ENCODE peak calls at places on chromosomes 2 and 18, in five cellular contexts. One of them, this sample, is unnamed.

GRCh38 chr2:191836853-191837769 is 9.8 kb downstream of the CAVIN2 start:
- DNase-seq in tibial nerve: no peak
- DNase-seq in sigmoid colon: no peak
- DNase-seq in testis: no peak
- DNase-seq in transverse colon: no peak
- DNase-seq in this sample: no peak

GRCh38 chr18:10437837-10438236 is 16.6 kb upstream of the APCDD1 start:
- DNase-seq in tibial nerve: no peak
- DNase-seq in sigmoid colon: no peak
- DNase-seq in testis: no peak
- DNase-seq in transverse colon: no peak
- DNase-seq in this sample: no peak

GRCh38 chr2:162545254-162545653 is 201.3 kb downstream of the GCA start:
- DNase-seq in tibial nerve: no peak
- DNase-seq in sigmoid colon: no peak
- DNase-seq in testis: no peak
- DNase-seq in transverse colon: no peak
- DNase-seq in this sample: no peak

GRCh38 chr2:95389256-95390119 is 13.0 kb upstream of the FAHD2A start:
- DNase-seq in tibial nerve: peak; percentile 44
- DNase-seq in sigmoid colon: peak; percentile 81
- DNase-seq in testis: peak; percentile 79
- DNase-seq in transverse colon: peak; percentile 76
- DNase-seq in this sample: peak; percentile 67

GRCh38 chr2:234278556-234279286 is 218.2 kb downstream of the ARL4C start:
- DNase-seq in tibial nerve: no peak
- DNase-seq in sigmoid colon: no peak
- DNase-seq in testis: no peak
- DNase-seq in transverse colon: no peak
- DNase-seq in this sample: no peak

GRCh38 chr2:37390777-37391176 is 46.3 kb downstream of the QPCT start:
- DNase-seq in tibial nerve: no peak
- DNase-seq in sigmoid colon: no peak
- DNase-seq in testis: no peak
- DNase-seq in transverse colon: no peak
- DNase-seq in this sample: no peak

GRCh38 chr18:45951021-45951714 is 16.0 kb downstream of the EPG5 start:
- DNase-seq in tibial nerve: no peak
- DNase-seq in sigmoid colon: no peak
- DNase-seq in testis: no peak
- DNase-seq in transverse colon: no peak
- DNase-seq in this sample: no peak

GRCh38 chr2:234422895-234423505 is 73.9 kb downstream of the ARL4C start:
- DNase-seq in tibial nerve: no peak
- DNase-seq in sigmoid colon: no peak
- DNase-seq in testis: no peak
- DNase-seq in transverse colon: peak; percentile 33
- DNase-seq in this sample: no peak

GRCh38 chr2:9380702-9381628 is 42.4 kb downstream of the ITGB1BP1 start:
- DNase-seq in tibial nerve: no peak
- DNase-seq in sigmoid colon: peak; percentile 79
- DNase-seq in testis: no peak
- DNase-seq in transverse colon: peak; percentile 52
- DNase-seq in this sample: no peak

GRCh38 chr2:120177011-120177621 is 46.1 kb downstream of the TMEM185B start:
- DNase-seq in tibial nerve: no peak
- DNase-seq in sigmoid colon: no peak
- DNase-seq in testis: no peak
- DNase-seq in transverse colon: peak; percentile 69
- DNase-seq in this sample: peak; percentile 21

GRCh38 chr2:120177973-120178372 is 45.2 kb downstream of the TMEM185B start:
- DNase-seq in tibial nerve: no peak
- DNase-seq in sigmoid colon: no peak
- DNase-seq in testis: no peak
- DNase-seq in transverse colon: no peak
- DNase-seq in this sample: no peak

GRCh38 chr2:120175000-120175581 is 48.1 kb downstream of the TMEM185B start:
- DNase-seq in tibial nerve: no peak
- DNase-seq in sigmoid colon: no peak
- DNase-seq in testis: peak; percentile 42
- DNase-seq in transverse colon: no peak
- DNase-seq in this sample: no peak

GRCh38 chr2:120180066-120180465 is 43.1 kb downstream of the TMEM185B start:
- DNase-seq in tibial nerve: no peak
- DNase-seq in sigmoid colon: no peak
- DNase-seq in testis: no peak
- DNase-seq in transverse colon: no peak
- DNase-seq in this sample: no peak

GRCh38 chr2:120176526-120176925 is 46.7 kb downstream of the TMEM185B start:
- DNase-seq in tibial nerve: no peak
- DNase-seq in sigmoid colon: no peak
- DNase-seq in testis: no peak
- DNase-seq in transverse colon: no peak
- DNase-seq in this sample: no peak
- H3K4me3 ChIP-seq in tibial nerve: no peak overlapping the region
- H3K4me3 ChIP-seq in sigmoid colon: no peak overlapping the region
- H3K4me3 ChIP-seq in testis: no peak overlapping the region
- H3K4me3 ChIP-seq in transverse colon: no peak overlapping the region
- H3K4me3 ChIP-seq in this sample: no peak overlapping the region

DNA sequence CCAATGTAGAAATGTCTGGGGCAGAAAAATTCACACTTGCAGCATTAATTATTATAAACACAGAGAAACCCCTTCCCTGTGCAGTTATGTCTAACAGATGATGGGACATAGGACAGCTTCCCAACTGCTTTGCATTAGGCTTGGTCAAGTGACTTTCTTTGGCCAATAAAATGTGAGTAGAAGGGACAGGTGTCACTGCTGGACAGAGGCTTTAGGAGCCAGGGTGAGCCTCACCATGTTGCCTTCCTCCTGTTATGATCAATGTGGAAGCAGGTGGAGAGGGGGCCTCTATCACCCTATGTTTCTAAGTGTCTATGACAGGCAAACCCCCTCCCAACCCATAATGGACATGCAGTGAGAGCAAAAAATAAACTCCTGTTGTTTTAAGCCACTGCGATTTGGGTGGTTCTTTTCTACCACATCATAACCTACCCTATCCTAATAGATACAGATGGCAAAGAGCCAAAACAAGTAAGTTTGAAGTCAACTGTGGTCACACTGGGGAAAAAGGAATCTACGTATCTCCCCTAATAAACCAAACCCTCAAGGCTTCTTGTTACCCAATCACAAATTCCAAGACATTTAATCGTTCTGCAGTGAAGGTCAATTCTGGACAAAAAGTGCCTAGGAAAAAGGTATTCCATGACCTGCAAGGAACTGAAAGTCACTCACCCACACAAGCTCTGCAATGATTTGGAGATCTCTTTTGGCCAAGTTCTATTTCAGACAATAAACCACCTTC is 28.6 kb upstream of the POU3F3 start:
- DNase-seq in tibial nerve: no peak
- DNase-seq in sigmoid colon: no peak
- DNase-seq in testis: no peak
- DNase-seq in transverse colon: no peak
- DNase-seq in this sample: no peak
- TF ChIP-seq POLR2A in tibial nerve: no peak
- TF ChIP-seq POLR2A in sigmoid colon: no peak
- TF ChIP-seq POLR2A in testis: no peak
- TF ChIP-seq POLR2A in transverse colon: no peak
- TF ChIP-seq POLR2A in this sample: no peak

GRCh38 chr2:5699963-5700362 is 7.8 kb downstream of the SOX11 start:
- DNase-seq in tibial nerve: no peak
- DNase-seq in sigmoid colon: no peak
- DNase-seq in testis: no peak
- DNase-seq in transverse colon: no peak
- DNase-seq in this sample: no peak
- H3K4me3 ChIP-seq in tibial nerve: no peak overlapping the region
- H3K4me3 ChIP-seq in sigmoid colon: no peak overlapping the region
- H3K4me3 ChIP-seq in testis: no peak overlapping the region
- H3K4me3 ChIP-seq in transverse colon: no peak overlapping the region
- H3K4me3 ChIP-seq in this sample: no peak overlapping the region

GRCh38 chr2:126788113-126788512 is 110.6 kb upstream of the TEX51 start:
- DNase-seq in tibial nerve: no peak
- DNase-seq in sigmoid colon: peak; percentile 19
- DNase-seq in testis: no peak
- DNase-seq in transverse colon: no peak
- DNase-seq in this sample: no peak

GRCh38 chr2:126785862-126786261 is 112.8 kb upstream of the TEX51 start:
- DNase-seq in tibial nerve: no peak
- DNase-seq in sigmoid colon: no peak
- DNase-seq in testis: no peak
- DNase-seq in transverse colon: no peak
- DNase-seq in this sample: no peak

GRCh38 chr2:126787278-126787677 is 111.4 kb upstream of the TEX51 start:
- DNase-seq in tibial nerve: no peak
- DNase-seq in sigmoid colon: peak; percentile 29
- DNase-seq in testis: no peak
- DNase-seq in transverse colon: no peak
- DNase-seq in this sample: no peak

GRCh38 chr2:126785236-126785635 is 113.5 kb upstream of the TEX51 start:
- DNase-seq in tibial nerve: no peak
- DNase-seq in sigmoid colon: no peak
- DNase-seq in testis: no peak
- DNase-seq in transverse colon: no peak
- DNase-seq in this sample: no peak

DNA sequence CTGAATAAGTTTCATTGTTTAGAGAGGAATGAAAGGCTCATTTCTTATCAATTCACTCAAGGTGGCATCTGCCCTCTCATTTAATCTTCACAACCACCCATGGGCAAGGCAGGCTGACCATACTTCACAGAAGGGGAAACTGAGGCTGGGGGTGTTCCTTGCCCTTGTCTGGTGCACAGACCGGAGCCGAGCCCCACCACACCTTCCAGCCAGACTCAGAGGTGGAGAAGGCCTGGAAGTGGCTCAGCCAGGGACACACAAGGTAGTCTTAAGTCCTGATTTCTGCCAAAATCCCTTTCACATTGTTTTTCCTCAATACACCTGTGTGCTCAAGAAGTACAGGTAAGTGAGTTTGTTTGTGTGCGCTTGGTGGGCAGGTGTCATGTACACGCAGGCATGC is 111.9 kb upstream of the TEX51 start:
- DNase-seq in tibial nerve: no peak
- DNase-seq in sigmoid colon: peak; percentile 18
- DNase-seq in testis: no peak
- DNase-seq in transverse colon: no peak
- DNase-seq in this sample: no peak
- TF ChIP-seq POLR2A in tibial nerve: no peak
- TF ChIP-seq POLR2A in sigmoid colon: no peak
- TF ChIP-seq POLR2A in testis: no peak
- TF ChIP-seq POLR2A in transverse colon: no peak
- TF ChIP-seq POLR2A in this sample: no peak

DNA sequence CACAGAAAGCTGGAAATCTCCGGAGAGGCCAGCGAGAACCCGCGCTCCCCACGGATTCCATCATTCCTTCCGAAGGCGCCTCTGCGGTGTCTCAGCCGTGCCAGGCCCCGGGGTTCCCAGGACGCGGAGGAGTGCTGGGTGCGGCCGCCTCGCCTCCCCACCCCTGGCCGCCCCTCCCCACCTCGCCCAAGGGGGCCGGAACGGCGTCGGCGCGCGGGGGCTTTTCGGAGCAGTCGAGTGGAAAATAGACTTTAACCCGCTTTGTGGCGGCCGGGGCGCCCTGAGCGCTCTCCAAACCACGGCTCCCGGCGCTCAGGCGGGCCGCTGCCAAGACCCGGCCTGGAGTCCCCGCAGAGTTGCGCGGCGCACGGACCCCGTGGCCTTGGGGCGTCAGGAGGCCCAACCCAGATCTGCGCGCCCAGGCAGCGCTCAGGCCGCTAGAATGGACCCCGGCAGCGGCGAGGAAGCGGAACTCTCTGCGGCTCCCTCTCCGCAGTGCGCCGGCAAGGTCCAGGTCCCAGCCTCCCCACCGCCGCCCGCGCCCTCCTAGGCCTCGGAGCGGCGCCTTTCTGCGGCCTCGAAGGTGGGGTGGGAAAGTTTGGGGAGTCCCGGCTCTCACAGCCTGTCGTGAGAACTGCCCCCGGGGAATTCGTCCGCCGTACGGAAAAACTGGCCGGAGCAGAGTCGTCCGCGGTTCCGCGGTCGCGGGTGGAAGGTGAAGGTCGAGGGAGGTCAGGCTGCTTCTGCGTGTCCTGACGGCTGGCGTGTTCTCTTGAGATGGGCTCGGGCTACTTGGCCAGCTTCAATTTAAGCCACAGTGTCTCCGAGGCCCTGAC is 1.2 kb upstream of the EMX1 start:
- DNase-seq in tibial nerve: no peak
- DNase-seq in sigmoid colon: peak; percentile 66
- DNase-seq in testis: peak; percentile 52
- DNase-seq in transverse colon: peak; percentile 76
- DNase-seq in this sample: no peak
- H3K4me3 ChIP-seq in tibial nerve: no peak overlapping the region
- H3K4me3 ChIP-seq in sigmoid colon: peak overlapping the region; percentile 6
- H3K4me3 ChIP-seq in testis: peak overlapping the region; percentile 36
- H3K4me3 ChIP-seq in transverse colon: peak overlapping the region; percentile 20
- H3K4me3 ChIP-seq in this sample: peak overlapping the region; percentile 66

DNA sequence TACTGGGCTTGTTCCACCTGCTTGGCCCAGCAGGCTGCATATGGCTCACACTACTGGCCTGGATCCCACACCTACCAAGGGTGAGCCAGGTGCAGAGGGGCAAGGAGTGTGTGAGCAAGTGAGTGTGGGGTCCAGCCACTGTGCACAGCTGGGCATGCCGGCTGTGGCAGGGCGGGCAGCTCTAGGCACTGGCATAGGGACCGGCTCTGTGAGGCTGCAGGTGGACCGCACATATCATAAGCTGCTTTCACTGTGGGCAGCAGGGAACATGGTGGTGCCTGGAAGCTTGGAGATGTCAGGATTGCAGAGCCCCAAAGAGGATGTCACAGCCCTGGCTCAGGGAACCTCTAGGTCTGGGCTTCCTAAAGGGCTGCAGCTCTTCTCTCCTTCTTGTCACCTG is 154.3 kb downstream of the THSD7B start:
- DNase-seq in tibial nerve: no peak
- DNase-seq in sigmoid colon: no peak
- DNase-seq in testis: no peak
- DNase-seq in transverse colon: no peak
- DNase-seq in this sample: no peak
- TF ChIP-seq POLR2A in tibial nerve: no peak
- TF ChIP-seq POLR2A in sigmoid colon: no peak
- TF ChIP-seq POLR2A in testis: no peak
- TF ChIP-seq POLR2A in transverse colon: no peak
- TF ChIP-seq POLR2A in this sample: no peak

DNA sequence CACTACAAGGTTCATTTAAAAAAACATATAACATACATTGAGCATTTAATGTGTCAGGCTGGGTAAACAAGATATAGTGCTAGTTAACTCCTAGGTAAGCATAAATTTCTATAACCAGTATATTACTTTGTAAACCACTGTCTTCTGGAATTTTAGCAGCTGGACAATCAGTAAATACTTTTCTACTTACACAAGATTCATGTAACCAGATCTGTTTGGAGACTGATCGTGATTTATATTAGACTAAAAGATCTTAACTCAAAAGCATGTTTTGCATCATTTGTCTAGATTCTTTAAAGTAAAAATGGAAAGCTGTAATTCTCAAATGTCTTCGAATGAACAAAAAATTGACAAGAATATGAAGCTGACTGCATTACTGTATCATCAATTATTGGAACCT is 941 bp upstream of the SGO2 start:
- DNase-seq in tibial nerve: no peak
- DNase-seq in sigmoid colon: no peak
- DNase-seq in testis: no peak
- DNase-seq in transverse colon: no peak
- DNase-seq in this sample: no peak
- H3K4me3 ChIP-seq in tibial nerve: no peak overlapping the region
- H3K4me3 ChIP-seq in sigmoid colon: peak overlapping the region; percentile 55
- H3K4me3 ChIP-seq in testis: no peak overlapping the region
- H3K4me3 ChIP-seq in transverse colon: peak overlapping the region; percentile 87
- H3K4me3 ChIP-seq in this sample: peak overlapping the region; percentile 68